ENCODE peak calls at places on chromosomes 16 and 17, in nine cellular contexts. C is BJ, H is ascending aorta, U is AG09309, B is GM10248, Z is transverse colon, I is brain microvascular endothelial cell, X is left ventricle myocardium inferior, J is astrocyte of the spinal cord. A is an unnamed sample.

GRCh38 chr17:43019418-43019817 is 2.8 kb downstream of the VAT1 start:
- DNase-seq in H (no peak), J (no peak), I (no peak), B (no peak), X (no peak), U (no peak), Z (peak), C (no peak), A (no peak)

GRCh38 chr17:44444735-44445105 is 55.3 kb upstream of the ITGA2B start:
- DNase-seq in Z (no peak), U (no peak), I (peak), H (no peak), X (no peak), C (no peak), B (no peak), J (peak), A (no peak)

GRCh38 chr17:46785696-46786095 is 32.8 kb downstream of the WNT3 start:
- DNase-seq in C (no peak), X (no peak), U (no peak), H (no peak), Z (no peak), B (no peak), J (no peak), I (no peak), A (no peak)

GRCh38 chr17:83135692-83136091 is 56.3 kb downstream of the METRNL start:
- DNase-seq in C (no peak), X (no peak), Z (peak), J (no peak), I (no peak), H (peak), B (no peak), U (no peak), A (peak)

GRCh38 chr17:40124279-40125141 is 2.7 kb downstream of the MSL1 start:
- DNase-seq in C (no peak), H (no peak), X (no peak), B (no peak), Z (no peak), U (no peak), J (no peak), I (no peak), A (no peak)

GRCh38 chr17:78865682-78866390 is 25.2 kb upstream of the USP36 start:
- DNase-seq in C (no peak), H (peak), B (peak), Z (peak), J (peak), U (no peak), I (peak), X (peak), A (peak)

GRCh38 chr16:11393861-11394592 is 48.8 kb downstream of the RMI2 start:
- DNase-seq in B (no peak), I (no peak), X (no peak), Z (no peak), H (no peak), J (no peak), C (no peak), U (no peak), A (no peak)

GRCh38 chr16:76345093-76345735 is 68.0 kb downstream of the CNTNAP4 start:
- DNase-seq in X (peak), Z (no peak), J (peak), C (no peak), B (no peak), U (peak), H (peak), I (no peak), A (no peak)

GRCh38 chr16:47873434-47873833 is 282.4 kb downstream of the ABCC12 start:
- DNase-seq in I (no peak), Z (no peak), X (no peak), U (no peak), C (no peak), H (no peak), B (no peak), J (no peak), A (no peak)

GRCh38 chr17:17819561-17819995 is 17.2 kb downstream of the SREBF1 start:
- DNase-seq in X (peak), H (peak), B (peak), J (peak), Z (peak), U (no peak), I (peak), C (peak), A (no peak)

GRCh38 chr17:65058615-65059014 is 2.1 kb upstream of the GNA13 start:
- DNase-seq in Z (no peak), H (no peak), J (no peak), B (no peak), U (no peak), X (no peak), I (no peak), C (no peak), A (no peak)

GRCh38 chr17:39617446-39618251 is 9.1 kb upstream of the PPP1R1B start:
- DNase-seq in I (no peak), H (peak), J (no peak), X (peak), B (no peak), Z (peak), U (no peak), C (no peak), A (peak)

GRCh38 chr16:85935957-85936760 is 37.2 kb downstream of the IRF8 start:
- DNase-seq in X (no peak), I (no peak), J (no peak), Z (peak), B (peak), U (no peak), H (no peak), C (no peak), A (no peak)

GRCh38 chr17:21376835-21377690 is 906 bp downstream of the KCNJ12 start:
- DNase-seq in X (no peak), B (no peak), J (peak), C (no peak), H (no peak), U (no peak), Z (no peak), I (peak), A (no peak)

GRCh38 chr17:61314368-61315078 is 85.1 kb upstream of the TBX2 start:
- DNase-seq in Z (no peak), X (peak), J (peak), U (no peak), C (no peak), B (no peak), I (no peak), H (peak), A (no peak)

GRCh38 chr16:8519179-8519578 is 71.1 kb downstream of the TMEM114 start:
- DNase-seq in J (no peak), H (no peak), C (no peak), I (no peak), X (no peak), Z (no peak), B (no peak), U (no peak), A (no peak)

GRCh38 chr17:36971508-36971907 is 22.8 kb downstream of the AATF start:
- DNase-seq in J (no peak), C (no peak), Z (no peak), H (no peak), B (no peak), I (no peak), U (no peak), X (no peak), A (no peak)

GRCh38 chr16:22103371-22103890 is 11.1 kb downstream of the VWA3A start:
- DNase-seq in C (no peak), Z (no peak), J (no peak), I (no peak), U (no peak), B (no peak), X (no peak), H (no peak), A (no peak)

DNA sequence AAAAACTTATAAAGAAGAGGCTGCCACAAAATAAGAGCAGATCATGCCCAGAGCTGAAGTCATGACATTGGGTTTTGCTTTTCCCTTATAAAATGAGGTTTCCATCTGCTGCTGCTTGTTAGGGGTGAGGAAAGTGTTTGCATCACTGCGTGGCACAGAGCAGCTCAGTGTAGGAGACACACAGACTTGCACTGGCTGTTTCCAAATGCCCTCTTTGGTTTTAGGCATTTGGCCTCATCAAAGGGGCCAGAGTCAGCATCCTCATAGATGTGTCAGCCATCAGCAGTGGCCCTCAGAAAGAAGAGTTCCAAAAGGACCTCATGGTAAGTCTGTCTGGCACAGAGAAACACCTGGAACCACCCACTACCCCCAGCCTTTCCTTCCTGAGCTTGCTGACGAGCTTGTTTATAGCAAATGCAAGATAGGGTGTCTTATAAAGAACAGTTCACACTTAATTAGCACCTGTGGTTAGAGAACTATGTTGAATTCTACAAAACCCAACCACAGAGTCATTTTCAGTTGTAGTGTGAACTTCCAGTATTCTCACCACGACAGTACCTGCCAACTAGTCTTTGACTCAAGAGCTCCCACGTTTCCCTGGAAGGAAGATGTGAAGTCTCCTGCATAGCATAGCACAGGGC is 17.0 kb downstream of the VWA3A start:
- DNase-seq in I (no peak), U (no peak), C (no peak), H (no peak), X (no peak), Z (no peak), J (no peak), B (no peak), A (no peak)
- TF ChIP-seq CTCF in I (no peak), U (no peak), C (no peak), H (no peak), X (no peak), Z (no peak), J (no peak), B (no peak), A (no peak)

GRCh38 chr17:50945779-50946222 is 79.6 kb upstream of the TOB1 start:
- DNase-seq in I (no peak), J (no peak), U (no peak), B (no peak), Z (no peak), H (no peak), C (no peak), X (no peak), A (no peak)
- TF ChIP-seq CTCF in I (no peak), J (no peak), U (no peak), B (no peak), Z (no peak), H (no peak), C (no peak), X (no peak), A (no peak)

DNA sequence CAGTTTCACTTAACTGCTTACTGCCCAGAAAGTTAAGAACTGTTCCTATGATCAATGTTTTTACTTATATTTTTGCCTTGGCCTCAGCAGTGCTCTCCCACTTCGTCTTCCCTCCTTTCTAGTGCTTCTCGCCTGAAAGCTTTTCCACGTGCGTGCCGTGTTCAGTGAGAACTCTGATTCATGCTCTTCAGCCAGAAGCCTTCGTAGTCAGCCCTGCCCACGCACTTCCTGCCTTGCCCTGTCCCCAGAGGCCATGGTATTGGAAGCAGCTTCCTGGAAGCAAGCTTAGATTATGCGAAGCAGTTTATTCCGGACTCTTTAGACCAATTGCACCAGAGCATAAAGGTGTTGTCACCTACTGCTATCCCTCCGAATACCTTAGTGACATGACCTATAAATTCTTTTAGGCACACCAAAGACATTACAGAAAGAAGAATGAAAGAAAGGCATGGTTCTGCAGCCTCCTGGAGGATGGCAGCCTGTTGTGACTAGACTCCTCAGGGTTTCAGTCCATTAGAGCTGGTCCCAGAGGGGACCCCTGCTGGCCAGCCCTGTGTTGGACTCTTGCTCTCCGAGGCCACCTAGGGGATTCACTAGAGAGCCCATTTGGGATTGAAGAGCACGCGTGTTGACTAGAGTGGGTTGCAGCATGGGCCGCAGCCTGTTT is 105.2 kb downstream of the RPTOR start:
- DNase-seq in X (peak), U (peak), H (peak), J (peak), C (peak), I (peak), B (peak), Z (no peak), A (no peak)
- TF ChIP-seq CTCF in X (peak), U (peak), H (no peak), J (peak), C (peak), I (peak), B (peak), Z (no peak), A (peak)

GRCh38 chr17:1164935-1165556 is 14.7 kb downstream of the ABR start:
- DNase-seq in Z (no peak), B (peak), I (no peak), X (peak), H (no peak), J (no peak), U (no peak), C (no peak), A (no peak)
- TF ChIP-seq CTCF in Z (no peak), B (peak), I (no peak), X (peak), H (no peak), J (no peak), U (no peak), C (no peak), A (no peak)

DNA sequence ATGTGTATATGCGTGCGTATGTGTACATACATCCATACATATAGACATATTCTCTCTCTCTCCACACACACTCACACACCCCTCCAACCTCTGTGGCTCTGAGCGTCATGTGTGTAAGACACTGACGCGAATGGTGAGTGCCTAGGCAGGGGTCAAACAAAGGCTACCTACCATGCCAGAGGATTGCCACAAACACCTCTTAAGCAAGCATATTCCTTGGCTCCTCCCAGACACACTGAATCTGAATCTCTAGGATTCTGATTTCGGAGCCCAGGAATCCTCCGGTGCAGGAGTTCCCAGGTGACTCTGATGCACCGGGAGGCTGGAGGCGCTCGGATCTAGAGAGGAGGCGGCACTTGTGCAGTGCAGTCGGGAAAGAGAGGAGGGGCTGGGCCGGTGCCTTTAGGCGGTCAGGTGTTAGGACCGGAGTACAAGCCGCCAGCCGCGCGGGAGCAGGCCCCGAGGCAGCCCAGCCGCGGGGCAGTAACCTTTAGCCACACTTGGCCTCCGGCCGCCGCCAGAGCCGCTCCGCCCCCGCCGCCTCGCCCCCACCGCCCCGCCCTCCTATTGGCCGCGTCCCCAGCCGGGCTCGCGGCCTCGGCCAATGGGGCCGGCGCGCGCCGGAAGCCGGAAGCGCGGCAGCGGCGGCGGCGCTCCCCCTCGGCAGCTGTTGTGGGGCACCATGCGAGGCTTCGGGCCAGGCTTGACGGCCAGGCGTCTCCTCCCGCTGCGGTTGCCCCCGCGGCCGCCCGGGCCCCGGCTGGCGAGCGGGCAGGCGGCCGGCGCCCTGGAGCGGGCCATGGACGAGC is at the start of gene MLYCD:
- DNase-seq in H (peak), X (peak), Z (peak), J (peak), C (no peak), I (peak), U (no peak), B (peak), A (peak)
- TF ChIP-seq CTCF in H (peak), X (no peak), Z (no peak), J (no peak), C (no peak), I (no peak), U (no peak), B (no peak), A (no peak)

DNA sequence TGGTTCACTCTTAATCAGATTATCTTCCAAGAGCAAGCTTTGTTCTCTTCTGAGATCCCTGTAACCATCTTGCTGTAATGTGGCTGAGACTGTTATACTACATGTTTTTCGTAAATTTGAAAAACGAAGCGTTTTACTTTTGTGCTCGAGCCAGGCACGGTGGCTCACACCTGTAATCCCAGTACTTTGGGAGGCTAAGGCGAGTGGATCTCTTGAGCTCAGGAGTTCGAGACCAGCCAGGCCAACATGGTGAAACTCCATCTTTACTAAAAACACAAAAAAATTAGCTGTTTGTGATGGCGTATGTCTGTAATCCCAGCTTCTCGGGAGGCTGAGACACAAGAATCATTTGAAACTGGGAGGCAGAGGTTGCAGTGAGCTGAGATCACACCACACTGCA is 7.8 kb downstream of the CUEDC1 start:
- DNase-seq in B (no peak), I (no peak), C (no peak), Z (no peak), U (no peak), H (no peak), J (no peak), X (no peak), A (no peak)
- TF ChIP-seq CTCF in B (no peak), I (no peak), C (no peak), Z (no peak), U (no peak), H (no peak), J (no peak), X (no peak), A (no peak)

GRCh38 chr17:68771867-68772515 is 170.8 kb upstream of the FAM20A start:
- DNase-seq in Z (no peak), U (no peak), X (no peak), H (no peak), B (peak), I (peak), C (peak), J (peak), A (no peak)

GRCh38 chr17:68762911-68763310 is 161.7 kb upstream of the FAM20A start:
- DNase-seq in H (no peak), U (no peak), Z (no peak), X (no peak), C (no peak), B (no peak), I (no peak), J (no peak), A (no peak)

GRCh38 chr17:68763551-68763950 is 162.4 kb upstream of the FAM20A start:
- DNase-seq in X (no peak), H (no peak), Z (no peak), C (no peak), B (no peak), J (peak), U (no peak), I (peak), A (no peak)

GRCh38 chr17:68768804-68769203 is 167.6 kb upstream of the FAM20A start:
- DNase-seq in B (no peak), C (no peak), U (no peak), X (no peak), I (no peak), H (no peak), J (no peak), Z (no peak), A (no peak)

GRCh38 chr17:68766640-68767039 is 165.5 kb upstream of the FAM20A start:
- DNase-seq in U (no peak), J (no peak), H (no peak), Z (no peak), B (no peak), X (no peak), C (no peak), I (no peak), A (no peak)
- TF ChIP-seq CTCF in U (no peak), J (no peak), H (no peak), Z (no peak), B (no peak), X (no peak), C (no peak), I (no peak), A (no peak)